ENCODE peak calls at places on chromosomes 13 and 19, in four cellular contexts. Y is fibroblast of pulmonary artery; I is effector memory CD4-positive, alpha-beta T cell; Q is stimulated activated CD4-positive, alpha-beta T cell treated with anti-CD3 and anti-CD28 coated beads, Interleukin-2, amount 100 ng/mL, for 4 hours. X is an unnamed sample.

GRCh38 chr13:25069911-25070310 is 26.0 kb upstream of the PABPC3 start:
- DNase-seq in Y (no peak), I (no peak), Q (no peak), X (no peak)

GRCh38 chr19:3730457-3730958 is 22.3 kb downstream of the TJP3 start:
- DNase-seq in Y (no peak), I (no peak), Q (no peak), X (no peak)

GRCh38 chr19:49533551-49534488 is 6.0 kb downstream of the RCN3 start:
- DNase-seq in Y (peak), I (peak), Q (peak), X (peak)

GRCh38 chr19:7919681-7920519 is at the start of gene SNAPC2:
- DNase-seq in Y (peak), I (peak), Q (peak), X (peak)

GRCh38 chr19:54489766-54490165 is 12.9 kb upstream of the LAIR2 start:
- DNase-seq in Y (no peak), I (no peak), Q (no peak), X (no peak)

GRCh38 chr13:27662738-27663470 is 41.2 kb downstream of the POLR1D start:
- DNase-seq in Y (no peak), I (no peak), Q (no peak), X (no peak)

GRCh38 chr19:55459950-55460657 is 1.3 kb downstream of the ISOC2 start:
- DNase-seq in Y (peak), I (no peak), Q (no peak), X (no peak)

GRCh38 chr19:7795555-7796161 is 32.6 kb downstream of the CLEC4M start:
- DNase-seq in Y (no peak), I (no peak), Q (no peak), X (no peak)